ENCODE peak calls at places on chromosomes 13 and 19, in seven cellular contexts. I is fibroblast of lung, N is right lobe of liver, A is aorta, P is dorsolateral prefrontal cortex, B is iPS DF 6.9, M is mammary epithelial cell. X is an unnamed sample.

GRCh38 chr19:35224681-35225604 is 3.6 kb downstream of the FAM187B start:
- DNase-seq in I (no peak), N (peak; percentile 41), A (no peak), P (no peak), B (no peak), M (no peak), X (no peak)

GRCh38 chr13:74102691-74103090 is 31.5 kb downstream of the KLF12 start:
- DNase-seq in I (no peak), N (no peak), A (no peak), P (no peak), B (no peak), M (no peak), X (no peak)

GRCh38 chr13:70668983-70669382 is 560.7 kb upstream of the KLHL1 start:
- DNase-seq in I (no peak), N (no peak), A (no peak), P (no peak), B (no peak), M (no peak), X (no peak)

GRCh38 chr13:29402168-29402621 is 193.3 kb downstream of the SLC7A1 start:
- DNase-seq in I (peak; percentile 51), N (no peak), A (no peak), P (no peak), B (no peak), M (peak; percentile 17), X (peak; percentile 82)

GRCh38 chr19:48455171-48455907 is at the start of gene KCNJ14:
- DNase-seq in I (no peak), N (no peak), A (no peak), P (no peak), B (no peak), M (no peak), X (no peak)

GRCh38 chr13:98542568-98543379 is 34.1 kb downstream of the STK24 start:
- DNase-seq in I (no peak), N (no peak), A (no peak), P (no peak), B (no peak), M (no peak), X (no peak)

GRCh38 chr13:24165746-24166145 is 5.2 kb downstream of the SPATA13 start:
- DNase-seq in I (peak; percentile 70), N (no peak), A (no peak), P (no peak), B (no peak), M (no peak), X (no peak)

GRCh38 chr13:46622918-46623256 is 69.9 kb downstream of the LRCH1 start:
- DNase-seq in I (peak; percentile 70), N (peak; percentile 83), A (peak; percentile 53), P (peak; percentile 83), B (no peak), M (peak; percentile 53), X (peak; percentile 66)

GRCh38 chr13:112776354-112776753 is 86.5 kb downstream of the ATP11A start:
- DNase-seq in I (no peak), N (no peak), A (no peak), P (no peak), B (no peak), M (no peak), X (no peak)

DNA sequence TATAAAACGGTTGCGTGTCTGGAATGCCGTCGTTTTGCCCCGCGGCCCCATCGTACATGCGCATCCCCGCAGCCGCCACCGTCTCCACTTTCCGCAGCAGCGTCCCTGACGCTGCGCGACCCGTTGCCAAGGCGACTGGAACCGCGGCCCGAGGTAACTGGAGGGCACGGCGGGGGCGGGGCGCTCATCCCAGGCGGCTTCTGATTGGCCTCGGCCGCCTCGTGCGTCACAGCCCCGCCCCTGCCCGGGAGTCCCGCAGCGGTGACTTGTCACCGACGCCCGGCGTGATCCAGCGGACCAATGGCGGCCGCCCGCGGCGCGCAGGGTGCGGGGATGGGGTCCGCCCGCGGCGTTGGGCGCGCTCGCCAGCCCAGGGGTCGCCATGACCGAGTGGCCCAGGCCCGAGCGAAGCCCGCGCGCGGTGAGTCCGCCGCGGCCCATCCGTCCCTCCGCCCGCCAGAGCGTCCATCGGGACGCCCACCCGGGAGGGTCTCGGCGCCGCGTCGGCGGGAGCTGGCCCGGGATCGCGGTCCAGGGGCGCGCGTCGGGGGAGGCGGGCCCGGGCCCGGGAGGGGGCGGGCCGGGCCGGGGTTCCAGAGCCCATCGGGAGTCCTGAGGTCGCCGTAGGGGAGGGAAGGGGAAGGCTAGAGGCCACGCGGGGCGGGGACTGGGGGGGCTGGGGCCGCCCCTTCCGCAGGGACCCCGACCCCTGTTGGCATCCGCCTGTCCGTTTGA is at the start of gene ZSCAN1:
- DNase-seq in I (peak; percentile 79), N (peak; percentile 73), A (peak; percentile 83), P (peak; percentile 98), B (no peak), M (peak; percentile 11), X (peak; percentile 61)
- H3K4me3 ChIP-seq in I (peak within 1 kb of the TSS; percentile 21), N (no peak within 1 kb of the TSS), A (no peak within 1 kb of the TSS), P (peak within 1 kb of the TSS; percentile 62), B (peak within 1 kb of the TSS; percentile 66), M (no peak within 1 kb of the TSS), X (peak within 1 kb of the TSS; percentile 36)

GRCh38 chr19:39053276-39054090 is 21.1 kb upstream of the FBXO27 start:
- DNase-seq in I (no peak), N (peak; percentile 56), A (no peak), P (peak; percentile 96), B (no peak), M (no peak), X (no peak)
- H3K27ac ChIP-seq in I (no peak overlapping the region), N (no peak overlapping the region), A (no peak overlapping the region), P (peak overlapping the region; percentile 97), B (no peak overlapping the region), M (no peak overlapping the region), X (no peak overlapping the region)

GRCh38 chr19:50717891-50718254 is 1.7 kb downstream of the SHANK1 start:
- DNase-seq in I (no peak), N (no peak), A (no peak), P (no peak), B (no peak), M (no peak), X (no peak)
- H3K4me3 ChIP-seq in I (no peak overlapping the region), N (no peak overlapping the region), A (no peak overlapping the region), P (peak overlapping the region; percentile 56), B (no peak overlapping the region), M (no peak overlapping the region), X (no peak overlapping the region)

GRCh38 chr19:46326608-46327007 is 20.3 kb upstream of the PPP5C start:
- DNase-seq in I (no peak), N (no peak), A (no peak), P (no peak), B (no peak), M (no peak), X (no peak)

GRCh38 chr19:46330319-46330918 is 16.5 kb upstream of the PPP5C start:
- DNase-seq in I (no peak), N (no peak), A (no peak), P (no peak), B (no peak), M (no peak), X (no peak)

GRCh38 chr19:46324277-46324676 is 22.6 kb upstream of the PPP5C start:
- DNase-seq in I (no peak), N (no peak), A (no peak), P (no peak), B (no peak), M (no peak), X (no peak)

GRCh38 chr19:46328079-46328478 is 18.8 kb upstream of the PPP5C start:
- DNase-seq in I (peak; percentile 39), N (no peak), A (no peak), P (no peak), B (no peak), M (no peak), X (no peak)
- H3K27ac ChIP-seq in I (no peak overlapping the region), N (no peak overlapping the region), A (no peak overlapping the region), P (no peak overlapping the region), B (no peak overlapping the region), M (no peak overlapping the region), X (no peak overlapping the region)

GRCh38 chr19:3370728-3371591 is 4.6 kb downstream of the NFIC start:
- DNase-seq in I (no peak), N (peak; percentile 82), A (no peak), P (no peak), B (no peak), M (no peak), X (no peak)
- H3K4me3 ChIP-seq in I (peak overlapping the region; percentile 67), N (no peak overlapping the region), A (no peak overlapping the region), P (no peak overlapping the region), B (no peak overlapping the region), M (no peak overlapping the region), X (no peak overlapping the region)

DNA sequence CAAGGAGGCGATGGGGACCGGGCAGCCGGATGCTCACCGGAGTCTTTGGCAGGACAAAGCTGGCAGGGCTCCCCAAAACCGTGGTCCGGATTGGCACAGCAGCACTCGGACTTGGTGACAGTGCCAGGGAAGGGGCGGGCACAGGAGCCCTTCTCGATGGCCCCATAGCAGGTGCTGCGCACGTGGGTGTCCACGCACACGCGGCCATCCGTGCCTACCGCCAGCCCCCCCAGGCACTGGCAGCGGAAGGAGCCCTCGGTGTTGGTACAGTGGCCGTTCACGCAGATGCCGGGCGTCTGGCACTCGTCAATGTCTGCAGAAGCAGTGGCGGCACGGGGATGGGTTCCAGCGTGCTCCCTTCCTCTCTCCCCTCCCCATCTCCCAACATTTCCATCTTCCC is 17.9 kb downstream of the FBN3 start:
- DNase-seq in I (no peak), N (no peak), A (no peak), P (no peak), B (no peak), M (no peak), X (no peak)
- H3K27ac ChIP-seq in I (no peak overlapping the region), N (no peak overlapping the region), A (no peak overlapping the region), P (no peak overlapping the region), B (no peak overlapping the region), M (no peak overlapping the region), X (no peak overlapping the region)

GRCh38 chr13:52847322-52847681 is 1.1 kb downstream of the PCDH8 start:
- DNase-seq in I (no peak), N (no peak), A (no peak), P (no peak), B (no peak), M (no peak), X (no peak)
- H3K4me3 ChIP-seq in I (no peak overlapping the region), N (no peak overlapping the region), A (no peak overlapping the region), P (peak overlapping the region; percentile 43), B (no peak overlapping the region), M (no peak overlapping the region), X (no peak overlapping the region)

GRCh38 chr13:33199282-33199850 is 86.2 kb downstream of the STARD13 start:
- DNase-seq in I (no peak), N (no peak), A (no peak), P (no peak), B (no peak), M (no peak), X (no peak)
- H3K27ac ChIP-seq in I (no peak overlapping the region), N (no peak overlapping the region), A (no peak overlapping the region), P (no peak overlapping the region), B (no peak overlapping the region), M (no peak overlapping the region), X (no peak overlapping the region)

X was measured in SJCRH30.